ENCODE peak calls at places on chromosomes 1 and 21, in seven cellular contexts. One of them, this sample, is unnamed.

GRCh38 chr1:24364975-24365678 is 46.0 kb downstream of the GRHL3 start:
- DNase-seq in lower lobe of right lung: no peak
- DNase-seq in HFF-Myc: peak
- DNase-seq in fibroblast of villous mesenchyme: peak
- DNase-seq in MM.1S: no peak
- DNase-seq in cardiac muscle cell: peak
- DNase-seq in foreskin fibroblast: peak
- DNase-seq in this sample: no peak

GRCh38 chr21:32283001-32283400 is 4.2 kb upstream of the MIS18A start:
- DNase-seq in foreskin fibroblast: no peak
- DNase-seq in MM.1S: no peak
- DNase-seq in fibroblast of villous mesenchyme: no peak
- DNase-seq in cardiac muscle cell: no peak
- DNase-seq in HFF-Myc: no peak
- DNase-seq in lower lobe of right lung: no peak
- DNase-seq in this sample: no peak

GRCh38 chr1:88302843-88303486 is 381.1 kb upstream of the PKN2 start:
- DNase-seq in lower lobe of right lung: no peak
- DNase-seq in HFF-Myc: peak
- DNase-seq in foreskin fibroblast: peak
- DNase-seq in MM.1S: peak
- DNase-seq in cardiac muscle cell: peak
- DNase-seq in fibroblast of villous mesenchyme: peak
- DNase-seq in this sample: peak

GRCh38 chr1:25253911-25254310 is 6.7 kb upstream of the RSRP1 start:
- DNase-seq in foreskin fibroblast: peak
- DNase-seq in fibroblast of villous mesenchyme: peak
- DNase-seq in HFF-Myc: no peak
- DNase-seq in lower lobe of right lung: no peak
- DNase-seq in cardiac muscle cell: no peak
- DNase-seq in MM.1S: no peak
- DNase-seq in this sample: peak

GRCh38 chr1:191953516-191953915 is 204.7 kb upstream of the RGS18 start:
- DNase-seq in MM.1S: no peak
- DNase-seq in foreskin fibroblast: no peak
- DNase-seq in cardiac muscle cell: no peak
- DNase-seq in fibroblast of villous mesenchyme: no peak
- DNase-seq in lower lobe of right lung: no peak
- DNase-seq in HFF-Myc: no peak
- DNase-seq in this sample: no peak

GRCh38 chr1:33918368-33918767 is 54.5 kb downstream of the HMGB4 start:
- DNase-seq in foreskin fibroblast: peak
- DNase-seq in HFF-Myc: peak
- DNase-seq in lower lobe of right lung: no peak
- DNase-seq in MM.1S: no peak
- DNase-seq in fibroblast of villous mesenchyme: peak
- DNase-seq in cardiac muscle cell: peak
- DNase-seq in this sample: peak

GRCh38 chr1:153805042-153805745 is 30.0 kb downstream of the SLC27A3 start:
- DNase-seq in MM.1S: peak
- DNase-seq in HFF-Myc: peak
- DNase-seq in fibroblast of villous mesenchyme: peak
- DNase-seq in foreskin fibroblast: peak
- DNase-seq in cardiac muscle cell: peak
- DNase-seq in lower lobe of right lung: peak
- DNase-seq in this sample: no peak

GRCh38 chr1:171188388-171189266 is 3.5 kb downstream of the FMO2 start:
- DNase-seq in lower lobe of right lung: peak
- DNase-seq in fibroblast of villous mesenchyme: peak
- DNase-seq in HFF-Myc: peak
- DNase-seq in MM.1S: peak
- DNase-seq in cardiac muscle cell: peak
- DNase-seq in foreskin fibroblast: peak
- DNase-seq in this sample: no peak

GRCh38 chr21:42630626-42631025 is 22.8 kb upstream of the PDE9A start:
- DNase-seq in cardiac muscle cell: no peak
- DNase-seq in foreskin fibroblast: no peak
- DNase-seq in MM.1S: no peak
- DNase-seq in lower lobe of right lung: peak
- DNase-seq in HFF-Myc: no peak
- DNase-seq in fibroblast of villous mesenchyme: no peak
- DNase-seq in this sample: no peak

GRCh38 chr1:176866011-176866410 is 298.5 kb downstream of the ASTN1 start:
- DNase-seq in fibroblast of villous mesenchyme: no peak
- DNase-seq in cardiac muscle cell: no peak
- DNase-seq in lower lobe of right lung: no peak
- DNase-seq in MM.1S: no peak
- DNase-seq in HFF-Myc: no peak
- DNase-seq in foreskin fibroblast: peak
- DNase-seq in this sample: no peak

GRCh38 chr1:72526926-72527325 is 244.6 kb upstream of the NEGR1 start:
- DNase-seq in HFF-Myc: no peak
- DNase-seq in MM.1S: no peak
- DNase-seq in foreskin fibroblast: no peak
- DNase-seq in cardiac muscle cell: peak
- DNase-seq in fibroblast of villous mesenchyme: no peak
- DNase-seq in lower lobe of right lung: no peak
- DNase-seq in this sample: no peak

GRCh38 chr1:113141650-113142473 is 68.9 kb downstream of the LRIG2 start:
- DNase-seq in MM.1S: peak
- DNase-seq in lower lobe of right lung: no peak
- DNase-seq in foreskin fibroblast: peak
- DNase-seq in cardiac muscle cell: peak
- DNase-seq in HFF-Myc: no peak
- DNase-seq in fibroblast of villous mesenchyme: peak
- DNase-seq in this sample: no peak

GRCh38 chr1:168136709-168137514 is at the start of gene GPR161:
- DNase-seq in HFF-Myc: no peak
- DNase-seq in lower lobe of right lung: peak
- DNase-seq in fibroblast of villous mesenchyme: peak
- DNase-seq in MM.1S: peak
- DNase-seq in foreskin fibroblast: peak
- DNase-seq in cardiac muscle cell: peak
- DNase-seq in this sample: no peak

GRCh38 chr1:31707711-31708110 is 3.9 kb upstream of the COL16A1 start:
- DNase-seq in foreskin fibroblast: peak
- DNase-seq in cardiac muscle cell: peak
- DNase-seq in MM.1S: no peak
- DNase-seq in lower lobe of right lung: no peak
- DNase-seq in HFF-Myc: no peak
- DNase-seq in fibroblast of villous mesenchyme: peak
- DNase-seq in this sample: no peak

GRCh38 chr21:16427587-16428087 is 697.9 kb downstream of the USP25 start:
- DNase-seq in cardiac muscle cell: no peak
- DNase-seq in MM.1S: no peak
- DNase-seq in foreskin fibroblast: no peak
- DNase-seq in HFF-Myc: no peak
- DNase-seq in lower lobe of right lung: no peak
- DNase-seq in fibroblast of villous mesenchyme: no peak
- DNase-seq in this sample: no peak

GRCh38 chr1:85762804-85763203 is 54.6 kb upstream of the ZNHIT6 start:
- DNase-seq in foreskin fibroblast: no peak
- DNase-seq in lower lobe of right lung: no peak
- DNase-seq in cardiac muscle cell: no peak
- DNase-seq in HFF-Myc: no peak
- DNase-seq in MM.1S: no peak
- DNase-seq in fibroblast of villous mesenchyme: no peak
- DNase-seq in this sample: no peak

GRCh38 chr21:17539743-17540341 is 27.0 kb downstream of the CXADR start:
- DNase-seq in foreskin fibroblast: no peak
- DNase-seq in MM.1S: no peak
- DNase-seq in fibroblast of villous mesenchyme: no peak
- DNase-seq in HFF-Myc: no peak
- DNase-seq in lower lobe of right lung: no peak
- DNase-seq in cardiac muscle cell: no peak
- DNase-seq in this sample: no peak

GRCh38 chr21:38494254-38494648 is 4.0 kb downstream of the ERG start:
- DNase-seq in lower lobe of right lung: no peak
- DNase-seq in fibroblast of villous mesenchyme: no peak
- DNase-seq in foreskin fibroblast: no peak
- DNase-seq in cardiac muscle cell: no peak
- DNase-seq in HFF-Myc: no peak
- DNase-seq in MM.1S: no peak
- DNase-seq in this sample: no peak

GRCh38 chr21:38989745-38990423 is 184.2 kb downstream of the ETS2 start:
- DNase-seq in fibroblast of villous mesenchyme: peak
- DNase-seq in lower lobe of right lung: no peak
- DNase-seq in foreskin fibroblast: peak
- DNase-seq in cardiac muscle cell: peak
- DNase-seq in HFF-Myc: peak
- DNase-seq in MM.1S: no peak
- DNase-seq in this sample: peak

GRCh38 chr1:151801846-151802245 is 3.4 kb downstream of the LINGO4 start:
- DNase-seq in foreskin fibroblast: no peak
- DNase-seq in fibroblast of villous mesenchyme: no peak
- DNase-seq in cardiac muscle cell: no peak
- DNase-seq in MM.1S: no peak
- DNase-seq in HFF-Myc: no peak
- DNase-seq in lower lobe of right lung: no peak
- DNase-seq in this sample: no peak

GRCh38 chr1:183942933-183943693 is 94.4 kb downstream of the COLGALT2 start:
- DNase-seq in lower lobe of right lung: peak
- DNase-seq in HFF-Myc: peak
- DNase-seq in fibroblast of villous mesenchyme: peak
- DNase-seq in cardiac muscle cell: peak
- DNase-seq in foreskin fibroblast: peak
- DNase-seq in MM.1S: no peak
- DNase-seq in this sample: peak

GRCh38 chr1:8122477-8123407 is 96.6 kb upstream of the ERRFI1 start:
- DNase-seq in foreskin fibroblast: peak
- DNase-seq in cardiac muscle cell: peak
- DNase-seq in lower lobe of right lung: no peak
- DNase-seq in MM.1S: no peak
- DNase-seq in fibroblast of villous mesenchyme: peak
- DNase-seq in HFF-Myc: no peak
- DNase-seq in this sample: no peak

GRCh38 chr1:153509729-153510354 is 25.9 kb downstream of the S100A6 start:
- DNase-seq in fibroblast of villous mesenchyme: no peak
- DNase-seq in cardiac muscle cell: no peak
- DNase-seq in HFF-Myc: no peak
- DNase-seq in foreskin fibroblast: no peak
- DNase-seq in MM.1S: peak
- DNase-seq in lower lobe of right lung: peak
- DNase-seq in this sample: no peak

DNA sequence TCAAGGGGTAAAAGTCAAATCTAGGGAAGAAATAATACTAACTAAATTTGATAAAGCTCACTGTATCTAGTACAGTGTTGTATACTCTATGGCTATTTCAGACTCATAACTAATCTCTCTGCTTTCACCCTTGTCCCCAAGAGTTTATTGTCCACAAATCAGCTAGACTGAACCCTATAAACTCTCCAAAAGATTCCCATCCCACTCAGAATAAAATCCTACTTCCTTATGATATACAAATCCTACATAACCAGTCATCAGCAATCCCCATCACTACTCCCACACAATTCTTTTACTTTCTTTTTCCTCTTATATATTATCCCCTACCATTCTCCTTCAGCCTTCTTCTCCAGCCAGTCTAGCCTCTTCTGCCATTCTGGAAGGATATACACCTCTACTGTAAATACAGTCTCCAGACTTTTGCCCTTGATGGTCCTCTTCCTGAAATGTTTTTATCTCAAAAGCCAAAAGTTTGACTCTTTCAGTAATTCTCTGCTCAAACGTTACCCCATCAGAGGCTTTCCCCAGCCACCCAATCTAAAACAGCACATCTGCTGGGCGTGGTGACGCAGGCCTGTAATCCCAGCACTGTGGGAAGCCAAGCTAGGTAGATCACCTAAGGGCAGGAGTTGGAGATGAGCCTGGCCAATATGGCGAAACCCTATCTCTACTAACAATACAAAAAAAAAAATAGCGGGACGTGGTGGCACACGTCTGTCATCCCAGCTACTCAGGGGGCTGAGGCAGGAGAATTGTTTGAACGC is 41.6 kb downstream of the ABL2 start:
- DNase-seq in lower lobe of right lung: no peak
- DNase-seq in foreskin fibroblast: no peak
- DNase-seq in cardiac muscle cell: no peak
- DNase-seq in HFF-Myc: no peak
- DNase-seq in fibroblast of villous mesenchyme: no peak
- DNase-seq in MM.1S: no peak
- DNase-seq in this sample: no peak
- TF ChIP-seq CTCF in lower lobe of right lung: no peak
- TF ChIP-seq CTCF in foreskin fibroblast: no peak
- TF ChIP-seq CTCF in cardiac muscle cell: no peak
- TF ChIP-seq CTCF in HFF-Myc: no peak
- TF ChIP-seq CTCF in fibroblast of villous mesenchyme: no peak
- TF ChIP-seq CTCF in MM.1S: no peak
- TF ChIP-seq CTCF in this sample: no peak

GRCh38 chr1:231040800-231041704 is 998 bp upstream of the FAM89A start:
- DNase-seq in fibroblast of villous mesenchyme: peak
- DNase-seq in MM.1S: no peak
- DNase-seq in HFF-Myc: no peak
- DNase-seq in lower lobe of right lung: no peak
- DNase-seq in cardiac muscle cell: peak
- DNase-seq in foreskin fibroblast: no peak
- DNase-seq in this sample: no peak
- H3K4me3 ChIP-seq in fibroblast of villous mesenchyme: peak
- H3K4me3 ChIP-seq in MM.1S: peak
- H3K4me3 ChIP-seq in HFF-Myc: peak
- H3K4me3 ChIP-seq in lower lobe of right lung: peak
- H3K4me3 ChIP-seq in cardiac muscle cell: peak
- H3K4me3 ChIP-seq in foreskin fibroblast: peak
- H3K4me3 ChIP-seq in this sample: peak

GRCh38 chr1:61436491-61437120 is 288.3 kb downstream of the TM2D1 start:
- DNase-seq in lower lobe of right lung: no peak
- DNase-seq in foreskin fibroblast: no peak
- DNase-seq in cardiac muscle cell: peak
- DNase-seq in MM.1S: no peak
- DNase-seq in HFF-Myc: no peak
- DNase-seq in fibroblast of villous mesenchyme: peak
- DNase-seq in this sample: no peak

GRCh38 chr1:61433646-61434045 is 291.3 kb downstream of the TM2D1 start:
- DNase-seq in cardiac muscle cell: no peak
- DNase-seq in MM.1S: no peak
- DNase-seq in fibroblast of villous mesenchyme: no peak
- DNase-seq in lower lobe of right lung: no peak
- DNase-seq in HFF-Myc: no peak
- DNase-seq in foreskin fibroblast: no peak
- DNase-seq in this sample: no peak

GRCh38 chr1:61434276-61434675 is 290.7 kb downstream of the TM2D1 start:
- DNase-seq in lower lobe of right lung: no peak
- DNase-seq in HFF-Myc: no peak
- DNase-seq in MM.1S: no peak
- DNase-seq in fibroblast of villous mesenchyme: no peak
- DNase-seq in cardiac muscle cell: no peak
- DNase-seq in foreskin fibroblast: no peak
- DNase-seq in this sample: no peak

GRCh38 chr1:61435226-61435625 is 289.7 kb downstream of the TM2D1 start:
- DNase-seq in fibroblast of villous mesenchyme: no peak
- DNase-seq in HFF-Myc: no peak
- DNase-seq in MM.1S: no peak
- DNase-seq in lower lobe of right lung: no peak
- DNase-seq in cardiac muscle cell: peak
- DNase-seq in foreskin fibroblast: no peak
- DNase-seq in this sample: no peak

GRCh38 chr1:61436016-61436415 is 288.9 kb downstream of the TM2D1 start:
- DNase-seq in MM.1S: peak
- DNase-seq in foreskin fibroblast: peak
- DNase-seq in lower lobe of right lung: no peak
- DNase-seq in HFF-Myc: no peak
- DNase-seq in fibroblast of villous mesenchyme: peak
- DNase-seq in cardiac muscle cell: peak
- DNase-seq in this sample: no peak
- TF ChIP-seq CTCF in MM.1S: peak
- TF ChIP-seq CTCF in foreskin fibroblast: no peak
- TF ChIP-seq CTCF in lower lobe of right lung: no peak
- TF ChIP-seq CTCF in HFF-Myc: no peak
- TF ChIP-seq CTCF in fibroblast of villous mesenchyme: peak
- TF ChIP-seq CTCF in cardiac muscle cell: peak
- TF ChIP-seq CTCF in this sample: no peak

GRCh38 chr1:19306941-19307340 is 5.0 kb downstream of the AKR7A2 start:
- DNase-seq in lower lobe of right lung: no peak
- DNase-seq in HFF-Myc: no peak
- DNase-seq in foreskin fibroblast: no peak
- DNase-seq in fibroblast of villous mesenchyme: no peak
- DNase-seq in cardiac muscle cell: no peak
- DNase-seq in MM.1S: no peak
- DNase-seq in this sample: no peak
- H3K4me3 ChIP-seq in lower lobe of right lung: no peak
- H3K4me3 ChIP-seq in HFF-Myc: no peak
- H3K4me3 ChIP-seq in foreskin fibroblast: no peak
- H3K4me3 ChIP-seq in fibroblast of villous mesenchyme: no peak
- H3K4me3 ChIP-seq in cardiac muscle cell: no peak
- H3K4me3 ChIP-seq in MM.1S: no peak
- H3K4me3 ChIP-seq in this sample: no peak